ENCODE peak calls at places on chromosomes 6 and 20, in five cellular contexts. H, R, J, U and G are unnamed samples.

GRCh38 chr6:129767776-129768490 is 58.0 kb upstream of the ARHGAP18 start:
- DNase-seq in H (no peak), R (no peak), J (no peak), U (no peak), G (no peak)

GRCh38 chr20:12173333-12173732 is 255.6 kb downstream of the BTBD3 start:
- DNase-seq in H (no peak), R (no peak), J (no peak), U (no peak), G (no peak)

GRCh38 chr20:50245561-50246366 is 55.1 kb downstream of the CEBPB start:
- DNase-seq in H (no peak), R (no peak), J (no peak), U (peak), G (no peak)

GRCh38 chr6:112232845-112233256 is 21.5 kb downstream of the LAMA4 start:
- DNase-seq in H (no peak), R (no peak), J (no peak), U (peak), G (no peak)

GRCh38 chr20:32007787-32008616 is 2.2 kb upstream of the CCM2L start:
- DNase-seq in H (no peak), R (no peak), J (no peak), U (peak), G (no peak)

GRCh38 chr6:63478751-63479150 is 93.5 kb upstream of the LOC128125822 start:
- DNase-seq in H (no peak), R (no peak), J (no peak), U (no peak), G (no peak)

GRCh38 chr20:23344336-23344735 is 6.3 kb upstream of the NXT1 start:
- DNase-seq in H (no peak), R (no peak), J (no peak), U (no peak), G (no peak)

GRCh38 chr6:8108031-8108660 is 5.8 kb upstream of the EEF1E1 start:
- DNase-seq in H (no peak), R (no peak), J (no peak), U (peak), G (no peak)

GRCh38 chr6:43375693-43376092 is 6.2 kb upstream of the ZNF318 start:
- DNase-seq in H (no peak), R (no peak), J (no peak), U (no peak), G (no peak)

GRCh38 chr20:40689100-40689942 is at the start of gene MAFB:
- DNase-seq in H (peak), R (peak), J (peak), U (no peak), G (peak)

GRCh38 chr6:69774740-69775350 is 22.0 kb downstream of the LMBRD1 start:
- DNase-seq in H (no peak), R (no peak), J (no peak), U (no peak), G (no peak)

GRCh38 chr6:135183532-135184440 is 2.7 kb downstream of the MYB start:
- DNase-seq in H (no peak), R (no peak), J (peak), U (no peak), G (no peak)

GRCh38 chr20:32510601-32511357 is 74.4 kb downstream of the NOL4L start:
- DNase-seq in H (no peak), R (no peak), J (no peak), U (no peak), G (no peak)

GRCh38 chr6:90194371-90194841 is 102.2 kb downstream of the BACH2 start:
- DNase-seq in H (no peak), R (peak), J (no peak), U (peak), G (no peak)

GRCh38 chr6:27851440-27851839 is 60.8 kb downstream of the OR2B2 start:
- DNase-seq in H (no peak), R (no peak), J (no peak), U (no peak), G (no peak)

GRCh38 chr20:24773751-24774201 is 175.3 kb upstream of the CST7 start:
- DNase-seq in H (no peak), R (no peak), J (no peak), U (peak), G (no peak)

GRCh38 chr6:7219310-7219709 is 93.7 kb downstream of the SSR1 start:
- DNase-seq in H (no peak), R (no peak), J (no peak), U (no peak), G (no peak)

GRCh38 chr20:3681931-3682820 is at the start of gene ADAM33:
- DNase-seq in H (no peak), R (no peak), J (no peak), U (no peak), G (peak)

GRCh38 chr20:53581444-53582311 is 12.0 kb downstream of the ZNF217 start:
- DNase-seq in H (no peak), R (no peak), J (no peak), U (no peak), G (no peak)

GRCh38 chr6:170439366-170440351 is 113.4 kb downstream of the PSMB1 start:
- DNase-seq in H (no peak), R (no peak), J (no peak), U (no peak), G (no peak)

GRCh38 chr6:128605961-128606360 is 85.6 kb upstream of the PTPRK start:
- DNase-seq in H (no peak), R (no peak), J (no peak), U (no peak), G (no peak)

GRCh38 chr6:72589096-72589495 is 32.8 kb upstream of the KCNQ5 start:
- DNase-seq in H (no peak), R (no peak), J (no peak), U (no peak), G (no peak)

GRCh38 chr6:140845666-140846065 is 1287.1 kb upstream of the GJE1 start:
- DNase-seq in H (no peak), R (no peak), J (no peak), U (no peak), G (no peak)

GRCh38 chr6:110035321-110035720 is 57.2 kb downstream of the GPR6 start:
- DNase-seq in H (no peak), R (no peak), J (no peak), U (no peak), G (no peak)

GRCh38 chr6:33241968-33242367 is 29.7 kb downstream of the VPS52 start:
- DNase-seq in H (no peak), R (no peak), J (no peak), U (no peak), G (no peak)